ENCODE peak calls at places on chromosomes 6 and 20, in seven cellular contexts. G is activated CD4-positive, alpha-beta T cell treated with anti-CD3 and anti-CD28 coated beads for 24 hours; T is GM04504; C is neural crest cell; D is sigmoid colon; B is H7; Z is iPS-NIHi11. S is an unnamed sample.

GRCh38 chr6:52725530-52726192 is 37.6 kb downstream of the GSTA2 start:
- DNase-seq in G (no peak), T (no peak), C (no peak), D (no peak), B (no peak), Z (no peak), S (no peak)

GRCh38 chr20:8144282-8145245 is 12.5 kb downstream of the PLCB1 start:
- DNase-seq in G (no peak), T (peak; percentile 82), C (no peak), D (no peak), B (no peak), Z (no peak), S (no peak)

GRCh38 chr6:43737272-43738081 is 32.5 kb upstream of the VEGFA start:
- DNase-seq in G (no peak), T (no peak), C (no peak), D (peak; percentile 54), B (peak; percentile 68), Z (no peak), S (peak; percentile 32)

GRCh38 chr6:1535295-1535694 is 74.4 kb upstream of the FOXC1 start:
- DNase-seq in G (no peak), T (no peak), C (no peak), D (no peak), B (peak; percentile 4), Z (no peak), S (no peak)

GRCh38 chr20:2671977-2672376 is 8.0 kb upstream of the IDH3B start:
- DNase-seq in G (no peak), T (no peak), C (no peak), D (peak; percentile 17), B (peak; percentile 72), Z (peak; percentile 39), S (peak; percentile 9)

GRCh38 chr20:19347943-19348456 is 135.6 kb downstream of the SLC24A3 start:
- DNase-seq in G (no peak), T (no peak), C (no peak), D (no peak), B (no peak), Z (no peak), S (no peak)

GRCh38 chr6:26250806-26251075 is 114.3 kb upstream of the BTN3A2 start:
- DNase-seq in G (no peak), T (no peak), C (no peak), D (no peak), B (no peak), Z (no peak), S (no peak)

GRCh38 chr6:55282145-55282544 is 45.1 kb upstream of the GFRAL start:
- DNase-seq in G (no peak), T (no peak), C (no peak), D (no peak), B (no peak), Z (no peak), S (no peak)

GRCh38 chr6:110664933-110665332 is 150.3 kb downstream of the CDK19 start:
- DNase-seq in G (no peak), T (peak; percentile 32), C (no peak), D (no peak), B (no peak), Z (no peak), S (no peak)

GRCh38 chr6:33755070-33755869 is 8.6 kb upstream of the IP6K3 start:
- DNase-seq in G (no peak), T (no peak), C (no peak), D (no peak), B (no peak), Z (peak; percentile 46), S (no peak)

GRCh38 chr6:32637219-32637880 is at the start of gene HLA-DQA1:
- DNase-seq in G (no peak), T (no peak), C (no peak), D (no peak), B (no peak), Z (no peak), S (peak; percentile 77)

GRCh38 chr6:155050311-155050710 is 55.2 kb downstream of the TIAM2 start:
- DNase-seq in G (peak; percentile 9), T (no peak), C (no peak), D (no peak), B (no peak), Z (no peak), S (no peak)

GRCh38 chr20:3847419-3847940 is 846 bp downstream of the MAVS start:
- DNase-seq in G (no peak), T (no peak), C (no peak), D (no peak), B (no peak), Z (no peak), S (no peak)

S was measured in spleen.